ENCODE peak calls at places on chromosome 7, in four cellular contexts. J is fibroblast of lung, D is lower lobe of right lung, E is ovary. K is an unnamed sample.

GRCh38 chr7:137328389-137329120 is 15.0 kb downstream of the PTN start:
- DNase-seq in J (peak; percentile 39), D (no peak), E (no peak), K (no peak)

GRCh38 chr7:40316176-40316575 is 181.4 kb downstream of the SUGCT start:
- DNase-seq in J (no peak), D (no peak), E (no peak), K (no peak)

GRCh38 chr7:92717601-92717981 is 118.8 kb downstream of the CDK6 start:
- DNase-seq in J (no peak), D (no peak), E (no peak), K (no peak)

GRCh38 chr7:5630670-5631069 is 150.8 kb downstream of the RNF216 start:
- DNase-seq in J (no peak), D (no peak), E (no peak), K (no peak)

GRCh38 chr7:152054377-152055230 is 29.1 kb downstream of the GALNT11 start:
- DNase-seq in J (peak; percentile 70), D (no peak), E (no peak), K (no peak)

GRCh38 chr7:131937868-131938267 is 381.4 kb upstream of the PODXL start:
- DNase-seq in J (no peak), D (no peak), E (no peak), K (no peak)

GRCh38 chr7:131219277-131220041 is 108.2 kb upstream of the MKLN1 start:
- DNase-seq in J (no peak), D (peak; percentile 62), E (no peak), K (no peak)

GRCh38 chr7:152887779-152888178 is 128.2 kb downstream of the ACTR3B start:
- DNase-seq in J (no peak), D (no peak), E (no peak), K (no peak)

GRCh38 chr7:72336887-72337821 is 75.0 kb downstream of the CALN1 start:
- DNase-seq in J (no peak), D (no peak), E (no peak), K (no peak)

GRCh38 chr7:6162650-6163366 is 109.6 kb downstream of the CYTH3 start:
- DNase-seq in J (no peak), D (no peak), E (no peak), K (no peak)

GRCh38 chr7:149877890-149878522 is 4.2 kb downstream of the ATP6V0E2 start:
- DNase-seq in J (no peak), D (no peak), E (no peak), K (no peak)

GRCh38 chr7:149873968-149874643 is at the start of gene ATP6V0E2:
- DNase-seq in J (no peak), D (no peak), E (no peak), K (no peak)

GRCh38 chr7:149873074-149873967 is 448 bp upstream of the ATP6V0E2 start:
- DNase-seq in J (peak; percentile 90), D (peak; percentile 97), E (peak; percentile 93), K (peak; percentile 98)

GRCh38 chr7:149874644-149875028 is 867 bp downstream of the ATP6V0E2 start:
- DNase-seq in J (no peak), D (no peak), E (no peak), K (no peak)

DNA sequence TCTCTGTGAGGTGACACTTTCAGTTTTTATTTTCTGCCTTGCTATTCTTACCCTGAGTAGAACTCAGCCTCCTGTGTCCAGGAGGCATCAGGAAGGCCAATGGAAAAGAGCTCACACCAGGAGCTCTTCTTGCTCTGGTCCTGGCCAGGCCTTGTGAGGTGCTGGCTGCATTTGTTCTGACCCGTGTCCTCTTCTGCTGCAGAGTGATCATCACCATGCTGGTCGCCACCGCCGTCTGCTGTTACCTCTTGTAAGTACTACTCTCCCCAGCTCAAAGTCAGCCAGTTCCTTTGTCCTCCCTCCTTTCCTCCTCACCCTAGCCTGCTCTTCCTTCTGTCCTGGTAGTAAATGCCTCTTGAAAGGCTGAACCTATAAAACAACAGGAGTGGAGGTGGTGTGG is 1.6 kb downstream of the ATP6V0E2 start:
- DNase-seq in J (no peak), D (no peak), E (no peak), K (no peak)
- H3K4me3 ChIP-seq in J (no peak overlapping the region), D (no peak overlapping the region), E (no peak overlapping the region), K (no peak overlapping the region)

GRCh38 chr7:113389247-113389646 is 270.9 kb upstream of the SMIM30 start:
- DNase-seq in J (no peak), D (no peak), E (no peak), K (no peak)
- H3K4me3 ChIP-seq in J (no peak overlapping the region), D (no peak overlapping the region), E (no peak overlapping the region), K (no peak overlapping the region)

GRCh38 chr7:95586951-95587301 is 9.4 kb downstream of the PDK4 start:
- DNase-seq in J (no peak), D (no peak), E (no peak), K (no peak)
- H3K4me3 ChIP-seq in J (no peak overlapping the region), D (peak overlapping the region; percentile 12), E (peak overlapping the region; percentile 74), K (no peak overlapping the region)

GRCh38 chr7:2518101-2518500 is 1.5 kb upstream of the LFNG start:
- DNase-seq in J (no peak), D (no peak), E (no peak), K (no peak)
- H3K4me3 ChIP-seq in J (no peak overlapping the region), D (no peak overlapping the region), E (no peak overlapping the region), K (no peak overlapping the region)

DNA sequence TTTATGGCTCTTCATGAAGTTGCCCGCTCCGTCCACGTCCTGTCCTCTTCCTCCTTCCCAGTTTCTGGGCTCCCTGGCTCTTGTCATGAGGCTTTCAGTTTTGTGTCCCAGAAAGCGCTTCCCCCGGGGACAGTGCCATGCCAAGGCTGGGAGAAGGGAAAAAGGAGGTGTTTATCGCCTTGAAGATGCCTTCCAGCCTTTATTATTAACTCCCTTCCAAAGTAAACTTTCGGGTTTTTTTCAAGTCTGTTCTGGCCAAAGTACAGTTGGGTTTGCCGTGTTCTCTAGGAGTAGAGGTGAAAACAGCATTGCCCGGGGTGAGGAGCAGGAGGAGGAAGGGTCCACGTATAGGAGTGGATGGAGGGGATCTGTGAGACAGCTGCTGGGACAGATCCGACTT is 117.2 kb downstream of the CUX1 start:
- DNase-seq in J (no peak), D (no peak), E (no peak), K (peak; percentile 61)
- H3K4me3 ChIP-seq in J (no peak overlapping the region), D (no peak overlapping the region), E (peak overlapping the region; percentile 13), K (no peak overlapping the region)

GRCh38 chr7:15916666-15917388 is 230.3 kb upstream of the MEOX2 start:
- DNase-seq in J (peak; percentile 65), D (no peak), E (no peak), K (no peak)
- H3K4me3 ChIP-seq in J (peak overlapping the region; percentile 27), D (no peak overlapping the region), E (no peak overlapping the region), K (no peak overlapping the region)